ENCODE peak calls at places on chromosomes 12 and 14, in eight cellular contexts. A is BE2C, H is bronchial epithelial cell, C is esophagus squamous epithelium, B is upper lobe of right lung, L is adrenal gland, R is fibroblast of villous mesenchyme, Z is left lung. X is an unnamed sample.

GRCh38 chr14:95547272-95547625 is 12.4 kb downstream of the GLRX5 start:
- DNase-seq in L (no peak), A (no peak), C (no peak), R (no peak), Z (no peak), B (no peak), H (no peak), X (no peak)

GRCh38 chr12:122001379-122002209 is 20.1 kb upstream of the BCL7A start:
- DNase-seq in Z (no peak), R (no peak), A (no peak), C (no peak), L (no peak), B (no peak), H (peak), X (no peak)

GRCh38 chr12:58893421-58893986 is 26.8 kb downstream of the LRIG3 start:
- DNase-seq in R (peak), L (no peak), B (no peak), H (no peak), Z (no peak), C (no peak), A (no peak), X (no peak)

GRCh38 chr14:93892505-93892839 is 34.7 kb upstream of the FAM181A start:
- DNase-seq in R (no peak), Z (no peak), A (no peak), L (no peak), B (no peak), H (no peak), C (no peak), X (no peak)

GRCh38 chr12:110616471-110617115 is 2.7 kb downstream of the TCTN1 start:
- DNase-seq in C (no peak), Z (no peak), L (no peak), B (no peak), R (no peak), A (no peak), H (no peak), X (no peak)

GRCh38 chr14:67493092-67493717 is 4.7 kb upstream of the TMEM229B start:
- DNase-seq in L (no peak), Z (no peak), A (no peak), R (no peak), C (no peak), H (no peak), B (no peak), X (no peak)

GRCh38 chr14:54291491-54292191 is 105.2 kb upstream of the CDKN3 start:
- DNase-seq in Z (no peak), C (no peak), B (no peak), R (peak), H (peak), L (no peak), A (no peak), X (no peak)

GRCh38 chr14:74747237-74747636 is 15.9 kb upstream of the YLPM1 start:
- DNase-seq in L (no peak), R (no peak), C (no peak), Z (no peak), H (no peak), A (no peak), B (no peak), X (no peak)

GRCh38 chr12:101823891-101824290 is 6.9 kb downstream of the GNPTAB start:
- DNase-seq in B (no peak), R (peak), Z (no peak), H (peak), A (peak), L (peak), C (no peak), X (no peak)

GRCh38 chr12:98743362-98743953 is 98.4 kb downstream of the APAF1 start:
- DNase-seq in A (peak), L (peak), R (no peak), B (no peak), C (no peak), Z (no peak), H (peak), X (no peak)

GRCh38 chr14:54881761-54882401 is 20.7 kb downstream of the GCH1 start:
- DNase-seq in A (no peak), H (no peak), C (no peak), Z (no peak), R (peak), B (no peak), L (peak), X (no peak)

GRCh38 chr12:49891476-49891875 is 12.2 kb downstream of the FAIM2 start:
- DNase-seq in C (no peak), R (no peak), Z (peak), A (no peak), B (no peak), L (no peak), H (no peak), X (no peak)

GRCh38 chr14:40123816-40124215 is 691.6 kb upstream of the FBXO33 start:
- DNase-seq in B (no peak), A (no peak), Z (no peak), H (no peak), L (no peak), C (no peak), R (no peak), X (no peak)

GRCh38 chr14:52868911-52869611 is 77.7 kb upstream of the GNPNAT1 start:
- DNase-seq in A (no peak), L (no peak), C (no peak), H (no peak), Z (no peak), B (no peak), R (no peak), X (no peak)

GRCh38 chr14:101835566-101835965 is 74.1 kb downstream of the PPP2R5C start:
- DNase-seq in C (no peak), Z (no peak), H (no peak), R (no peak), L (no peak), A (no peak), B (no peak), X (no peak)

GRCh38 chr14:94451091-94451751 is 1.4 kb downstream of the SERPINA11 start:
- DNase-seq in B (no peak), Z (no peak), A (no peak), H (no peak), R (no peak), C (no peak), L (no peak), X (no peak)

GRCh38 chr14:28763914-28764848 is 2.4 kb upstream of the FOXG1 start:
- DNase-seq in H (no peak), A (no peak), Z (no peak), C (no peak), R (no peak), B (no peak), L (no peak), X (no peak)

GRCh38 chr12:12717586-12718381 is 616 bp downstream of the CDKN1B start:
- DNase-seq in H (peak), Z (peak), A (peak), C (no peak), R (peak), L (peak), B (peak), X (no peak)

GRCh38 chr12:130872179-130873096 is 572 bp downstream of the RAN start:
- DNase-seq in A (peak), R (peak), L (peak), H (no peak), C (no peak), Z (peak), B (peak), X (no peak)

GRCh38 chr12:62917066-62917465 is 17.9 kb downstream of the PPM1H start:
- DNase-seq in L (no peak), R (no peak), C (no peak), B (no peak), A (no peak), Z (no peak), H (no peak), X (no peak)

GRCh38 chr14:80621701-80622100 is 319.8 kb downstream of the CEP128 start:
- DNase-seq in B (no peak), L (no peak), R (peak), H (peak), C (no peak), Z (no peak), A (no peak), X (no peak)

GRCh38 chr12:124625867-124626675 is 58.7 kb upstream of the NCOR2 start:
- DNase-seq in B (peak), L (peak), H (peak), C (peak), R (peak), A (no peak), Z (peak), X (no peak)

GRCh38 chr14:75978249-75978731 is 3.5 kb downstream of the TGFB3 start:
- DNase-seq in L (no peak), C (no peak), H (no peak), B (no peak), R (peak), Z (no peak), A (peak), X (no peak)

GRCh38 chr12:133081408-133081806 is 684 bp downstream of the ZNF140 start:
- DNase-seq in L (peak), Z (no peak), H (no peak), R (no peak), A (no peak), B (no peak), C (no peak), X (no peak)

GRCh38 chr14:105858676-105859025 is 332.3 kb downstream of the TMEM121 start:
- DNase-seq in Z (no peak), L (no peak), H (no peak), B (peak), A (peak), R (no peak), C (no peak), X (no peak)

GRCh38 chr12:54033106-54033979 is 493 bp downstream of the HOXC5 start:
- DNase-seq in Z (no peak), R (peak), B (peak), A (peak), H (no peak), L (peak), C (no peak), X (no peak)

GRCh38 chr12:52035926-52036325 is 15.3 kb upstream of the NR4A1 start:
- DNase-seq in L (no peak), B (no peak), H (no peak), A (no peak), C (no peak), Z (no peak), R (no peak), X (no peak)

GRCh38 chr12:52041032-52041431 is 10.2 kb upstream of the NR4A1 start:
- DNase-seq in R (no peak), B (no peak), L (no peak), A (no peak), Z (peak), C (no peak), H (no peak), X (no peak)

GRCh38 chr12:52036587-52037171 is 14.6 kb upstream of the NR4A1 start:
- DNase-seq in R (peak), B (peak), Z (peak), L (peak), A (peak), H (peak), C (no peak), X (no peak)

GRCh38 chr12:52037248-52037861 is 13.9 kb upstream of the NR4A1 start:
- DNase-seq in L (peak), Z (peak), R (peak), C (no peak), A (peak), H (no peak), B (peak), X (no peak)

DNA sequence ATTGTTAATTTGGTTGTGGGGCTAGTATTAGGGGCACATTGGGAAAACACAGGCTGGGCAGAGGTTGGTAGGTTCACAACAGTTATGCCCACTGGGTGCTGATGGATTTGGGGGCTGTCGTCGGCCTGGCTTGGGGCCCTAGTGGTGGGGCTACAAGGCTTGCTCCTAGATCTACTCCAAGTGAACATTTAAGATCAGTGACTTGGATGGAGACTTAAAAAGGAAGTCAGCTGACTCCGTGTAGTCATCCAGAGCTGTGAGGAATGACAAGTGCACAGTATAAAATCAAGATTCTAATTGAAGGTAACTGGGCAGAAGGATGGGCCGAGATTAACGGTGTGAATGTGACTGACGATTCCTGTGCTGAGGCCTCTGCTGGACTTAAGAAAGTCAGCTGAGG is 12.8 kb upstream of the NR4A1 start:
- DNase-seq in A (no peak), H (no peak), C (no peak), R (no peak), B (no peak), Z (no peak), L (no peak), X (no peak)
- H3K4me3 ChIP-seq in A (peak), H (no peak), C (no peak), R (no peak), B (peak), Z (peak), L (peak), X (no peak)

GRCh38 chr14:35390577-35391387 is 13.8 kb downstream of the NFKBIA start:
- DNase-seq in H (peak), Z (no peak), B (no peak), A (peak), L (no peak), R (peak), C (no peak), X (no peak)
- TF ChIP-seq CTCF in H (no peak), Z (no peak), B (no peak), A (no peak), L (no peak), R (no peak), C (no peak), X (no peak)

DNA sequence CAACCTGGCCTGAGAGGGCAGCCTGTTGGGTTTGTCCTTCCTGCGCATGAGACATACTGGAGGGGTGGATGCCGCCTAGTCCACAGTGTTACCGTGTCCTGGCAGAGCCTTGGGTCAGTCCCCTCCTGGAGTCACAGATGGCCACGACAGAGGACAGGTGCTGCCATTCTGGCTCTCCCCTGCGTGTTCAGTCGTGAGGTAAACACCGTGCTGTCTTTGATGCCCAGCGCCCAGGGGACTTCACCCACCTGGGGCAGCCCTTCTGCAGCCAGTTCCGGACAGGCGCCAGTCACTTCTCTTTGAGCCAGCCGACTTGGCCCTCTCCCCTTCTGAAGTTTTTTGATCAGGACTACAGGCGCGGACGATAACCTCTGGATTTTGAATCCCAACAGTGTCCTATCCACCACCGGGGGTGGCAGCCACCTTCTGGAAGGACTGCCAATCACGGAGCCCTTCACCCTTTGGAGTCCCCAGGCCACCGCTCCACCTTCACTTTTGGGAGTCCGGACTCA is 933.0 kb downstream of the DIO2 start:
- DNase-seq in Z (peak), A (peak), H (no peak), C (no peak), B (no peak), L (no peak), R (no peak), X (no peak)
- H3K4me3 ChIP-seq in Z (peak), A (peak), H (peak), C (peak), B (peak), L (peak), R (peak), X (peak)

GRCh38 chr12:80187660-80188090 is 88.3 kb downstream of the OTOGL start:
- DNase-seq in B (no peak), C (no peak), H (peak), A (no peak), L (peak), R (peak), Z (no peak), X (no peak)

GRCh38 chr12:80189241-80189640 is 89.9 kb downstream of the OTOGL start:
- DNase-seq in A (no peak), R (peak), Z (no peak), B (no peak), L (no peak), C (no peak), H (no peak), X (peak)

GRCh38 chr12:80183939-80184338 is 84.6 kb downstream of the OTOGL start:
- DNase-seq in B (no peak), Z (no peak), R (peak), H (peak), L (no peak), A (no peak), C (no peak), X (no peak)

GRCh38 chr12:80188566-80188965 is 89.2 kb downstream of the OTOGL start:
- DNase-seq in A (no peak), R (peak), L (no peak), H (no peak), Z (no peak), C (no peak), B (no peak), X (no peak)

GRCh38 chr12:80186727-80187217 is 87.4 kb downstream of the OTOGL start:
- DNase-seq in B (no peak), A (peak), Z (no peak), H (peak), C (peak), R (peak), L (peak), X (peak)
- TF ChIP-seq CTCF in B (peak), A (peak), Z (peak), H (peak), C (peak), R (peak), L (peak), X (peak)

X was measured in AG04449.